ENCODE peak calls at places on chromosomes 2 and 18, in ten cellular contexts. One of them, this sample, is unnamed.

GRCh38 chr2:3644891-3645605 is 13.0 kb upstream of the ALLC start:
- DNase-seq in left ventricle myocardium inferior: no peak
- DNase-seq in left lung: peak; percentile 32
- DNase-seq in Caco-2: no peak
- DNase-seq in heart right ventricle: no peak
- DNase-seq in upper lobe of right lung: peak; percentile 29
- DNase-seq in spleen: peak; percentile 56
- DNase-seq in sigmoid colon: peak; percentile 34
- DNase-seq in stomach: no peak
- DNase-seq in tibial artery: no peak
- DNase-seq in this sample: peak; percentile 29

GRCh38 chr2:136327162-136327852 is 209.4 kb upstream of the CXCR4 start:
- DNase-seq in Caco-2: no peak
- DNase-seq in left ventricle myocardium inferior: no peak
- DNase-seq in left lung: no peak
- DNase-seq in heart right ventricle: no peak
- DNase-seq in sigmoid colon: no peak
- DNase-seq in spleen: no peak
- DNase-seq in stomach: peak; percentile 27
- DNase-seq in upper lobe of right lung: no peak
- DNase-seq in tibial artery: no peak
- DNase-seq in this sample: no peak

GRCh38 chr2:46866770-46867246 is 48.8 kb downstream of the MCFD2 start:
- DNase-seq in stomach: peak; percentile 85
- DNase-seq in sigmoid colon: peak; percentile 86
- DNase-seq in spleen: no peak
- DNase-seq in left lung: peak; percentile 72
- DNase-seq in left ventricle myocardium inferior: peak; percentile 58
- DNase-seq in upper lobe of right lung: no peak
- DNase-seq in heart right ventricle: peak; percentile 42
- DNase-seq in tibial artery: peak; percentile 78
- DNase-seq in Caco-2: no peak
- DNase-seq in this sample: no peak

GRCh38 chr2:238059505-238059904 is 1.3 kb upstream of the SCLY start:
- DNase-seq in sigmoid colon: no peak
- DNase-seq in spleen: no peak
- DNase-seq in left lung: no peak
- DNase-seq in left ventricle myocardium inferior: no peak
- DNase-seq in heart right ventricle: no peak
- DNase-seq in tibial artery: no peak
- DNase-seq in stomach: no peak
- DNase-seq in Caco-2: no peak
- DNase-seq in upper lobe of right lung: no peak
- DNase-seq in this sample: no peak

GRCh38 chr18:9826666-9827065 is 59.1 kb upstream of the TXNDC2 start:
- DNase-seq in left ventricle myocardium inferior: no peak
- DNase-seq in stomach: no peak
- DNase-seq in sigmoid colon: no peak
- DNase-seq in upper lobe of right lung: no peak
- DNase-seq in Caco-2: no peak
- DNase-seq in heart right ventricle: no peak
- DNase-seq in tibial artery: no peak
- DNase-seq in spleen: no peak
- DNase-seq in left lung: no peak
- DNase-seq in this sample: no peak

GRCh38 chr2:41204315-41204714 is 752.4 kb upstream of the SLC8A1 start:
- DNase-seq in heart right ventricle: no peak
- DNase-seq in upper lobe of right lung: no peak
- DNase-seq in tibial artery: no peak
- DNase-seq in left lung: no peak
- DNase-seq in spleen: no peak
- DNase-seq in Caco-2: no peak
- DNase-seq in sigmoid colon: no peak
- DNase-seq in left ventricle myocardium inferior: no peak
- DNase-seq in stomach: no peak
- DNase-seq in this sample: no peak

GRCh38 chr2:138780451-138780880 is 276 bp upstream of the NXPH2 start:
- DNase-seq in stomach: no peak
- DNase-seq in left lung: peak; percentile 73
- DNase-seq in heart right ventricle: no peak
- DNase-seq in sigmoid colon: no peak
- DNase-seq in left ventricle myocardium inferior: no peak
- DNase-seq in tibial artery: no peak
- DNase-seq in upper lobe of right lung: no peak
- DNase-seq in Caco-2: no peak
- DNase-seq in spleen: no peak
- DNase-seq in this sample: no peak

GRCh38 chr2:112646102-112646719 is 472 bp downstream of the SLC20A1 start:
- DNase-seq in spleen: no peak
- DNase-seq in stomach: no peak
- DNase-seq in tibial artery: no peak
- DNase-seq in upper lobe of right lung: no peak
- DNase-seq in heart right ventricle: no peak
- DNase-seq in left lung: no peak
- DNase-seq in left ventricle myocardium inferior: no peak
- DNase-seq in sigmoid colon: peak; percentile 72
- DNase-seq in Caco-2: no peak
- DNase-seq in this sample: no peak

GRCh38 chr2:42788882-42789281 is 3.5 kb downstream of the HAAO start:
- DNase-seq in left lung: no peak
- DNase-seq in upper lobe of right lung: no peak
- DNase-seq in spleen: no peak
- DNase-seq in tibial artery: no peak
- DNase-seq in heart right ventricle: no peak
- DNase-seq in Caco-2: no peak
- DNase-seq in sigmoid colon: no peak
- DNase-seq in stomach: no peak
- DNase-seq in left ventricle myocardium inferior: no peak
- DNase-seq in this sample: no peak

GRCh38 chr2:120612931-120613330 is 122.7 kb upstream of the GLI2 start:
- DNase-seq in left lung: peak; percentile 35
- DNase-seq in heart right ventricle: no peak
- DNase-seq in tibial artery: no peak
- DNase-seq in stomach: no peak
- DNase-seq in upper lobe of right lung: no peak
- DNase-seq in Caco-2: no peak
- DNase-seq in left ventricle myocardium inferior: no peak
- DNase-seq in spleen: no peak
- DNase-seq in sigmoid colon: no peak
- DNase-seq in this sample: no peak

GRCh38 chr2:172599917-172600316 is 44.0 kb downstream of the PDK1 start:
- DNase-seq in heart right ventricle: no peak
- DNase-seq in stomach: no peak
- DNase-seq in tibial artery: no peak
- DNase-seq in left lung: no peak
- DNase-seq in upper lobe of right lung: no peak
- DNase-seq in spleen: no peak
- DNase-seq in left ventricle myocardium inferior: no peak
- DNase-seq in Caco-2: no peak
- DNase-seq in sigmoid colon: no peak
- DNase-seq in this sample: no peak

GRCh38 chr2:159153463-159153862 is 133.0 kb downstream of the WDSUB1 start:
- DNase-seq in stomach: peak; percentile 49
- DNase-seq in tibial artery: no peak
- DNase-seq in left lung: no peak
- DNase-seq in Caco-2: no peak
- DNase-seq in left ventricle myocardium inferior: no peak
- DNase-seq in sigmoid colon: no peak
- DNase-seq in heart right ventricle: no peak
- DNase-seq in spleen: no peak
- DNase-seq in upper lobe of right lung: no peak
- DNase-seq in this sample: no peak

GRCh38 chr2:12080360-12080759 is 333.9 kb downstream of the LPIN1 start:
- DNase-seq in left ventricle myocardium inferior: no peak
- DNase-seq in tibial artery: no peak
- DNase-seq in heart right ventricle: no peak
- DNase-seq in Caco-2: no peak
- DNase-seq in spleen: no peak
- DNase-seq in upper lobe of right lung: no peak
- DNase-seq in stomach: no peak
- DNase-seq in left lung: no peak
- DNase-seq in sigmoid colon: no peak
- DNase-seq in this sample: no peak

GRCh38 chr2:135212757-135213156 is 160.7 kb downstream of the RAB3GAP1 start:
- DNase-seq in heart right ventricle: no peak
- DNase-seq in stomach: no peak
- DNase-seq in spleen: no peak
- DNase-seq in Caco-2: no peak
- DNase-seq in sigmoid colon: no peak
- DNase-seq in left lung: no peak
- DNase-seq in tibial artery: no peak
- DNase-seq in upper lobe of right lung: no peak
- DNase-seq in left ventricle myocardium inferior: no peak
- DNase-seq in this sample: no peak

GRCh38 chr2:234977228-234977679 is 25.4 kb downstream of the SH3BP4 start:
- DNase-seq in tibial artery: no peak
- DNase-seq in spleen: no peak
- DNase-seq in left ventricle myocardium inferior: no peak
- DNase-seq in sigmoid colon: no peak
- DNase-seq in heart right ventricle: no peak
- DNase-seq in stomach: no peak
- DNase-seq in Caco-2: no peak
- DNase-seq in left lung: no peak
- DNase-seq in upper lobe of right lung: no peak
- DNase-seq in this sample: no peak

GRCh38 chr2:220159738-220160137 is 532.3 kb downstream of the SLC4A3 start:
- DNase-seq in Caco-2: no peak
- DNase-seq in heart right ventricle: no peak
- DNase-seq in sigmoid colon: no peak
- DNase-seq in left lung: no peak
- DNase-seq in upper lobe of right lung: no peak
- DNase-seq in left ventricle myocardium inferior: no peak
- DNase-seq in stomach: no peak
- DNase-seq in tibial artery: no peak
- DNase-seq in spleen: no peak
- DNase-seq in this sample: no peak

GRCh38 chr2:221347471-221347870 is 224.6 kb downstream of the EPHA4 start:
- DNase-seq in Caco-2: no peak
- DNase-seq in sigmoid colon: no peak
- DNase-seq in tibial artery: no peak
- DNase-seq in spleen: no peak
- DNase-seq in stomach: no peak
- DNase-seq in heart right ventricle: no peak
- DNase-seq in left lung: no peak
- DNase-seq in left ventricle myocardium inferior: no peak
- DNase-seq in upper lobe of right lung: no peak
- DNase-seq in this sample: no peak

GRCh38 chr2:232336956-232337700 is 41.4 kb upstream of the ALPP start:
- DNase-seq in spleen: peak; percentile 64
- DNase-seq in tibial artery: peak; percentile 10
- DNase-seq in upper lobe of right lung: peak; percentile 57
- DNase-seq in Caco-2: no peak
- DNase-seq in sigmoid colon: peak; percentile 37
- DNase-seq in heart right ventricle: no peak
- DNase-seq in left ventricle myocardium inferior: peak; percentile 3
- DNase-seq in stomach: peak; percentile 22
- DNase-seq in left lung: no peak
- DNase-seq in this sample: peak; percentile 23

GRCh38 chr2:232338759-232339106 is 39.8 kb upstream of the ALPP start:
- DNase-seq in left lung: no peak
- DNase-seq in sigmoid colon: peak; percentile 53
- DNase-seq in left ventricle myocardium inferior: no peak
- DNase-seq in tibial artery: no peak
- DNase-seq in upper lobe of right lung: peak; percentile 53
- DNase-seq in heart right ventricle: no peak
- DNase-seq in stomach: no peak
- DNase-seq in Caco-2: no peak
- DNase-seq in spleen: peak; percentile 72
- DNase-seq in this sample: peak; percentile 26

GRCh38 chr2:232335859-232336215 is 42.7 kb upstream of the ALPP start:
- DNase-seq in upper lobe of right lung: peak; percentile 47
- DNase-seq in Caco-2: no peak
- DNase-seq in tibial artery: no peak
- DNase-seq in sigmoid colon: peak; percentile 38
- DNase-seq in heart right ventricle: no peak
- DNase-seq in stomach: peak; percentile 14
- DNase-seq in spleen: no peak
- DNase-seq in left ventricle myocardium inferior: no peak
- DNase-seq in left lung: no peak
- DNase-seq in this sample: no peak

GRCh38 chr2:232333361-232334135 is 45.0 kb upstream of the ALPP start:
- DNase-seq in tibial artery: peak; percentile 16
- DNase-seq in left ventricle myocardium inferior: no peak
- DNase-seq in upper lobe of right lung: peak; percentile 59
- DNase-seq in stomach: no peak
- DNase-seq in heart right ventricle: no peak
- DNase-seq in sigmoid colon: peak; percentile 58
- DNase-seq in left lung: peak; percentile 78
- DNase-seq in spleen: peak; percentile 74
- DNase-seq in Caco-2: peak; percentile 29
- DNase-seq in this sample: peak; percentile 68

GRCh38 chr2:232336241-232336736 is 42.3 kb upstream of the ALPP start:
- DNase-seq in Caco-2: no peak
- DNase-seq in sigmoid colon: peak; percentile 50
- DNase-seq in upper lobe of right lung: peak; percentile 51
- DNase-seq in stomach: peak; percentile 21
- DNase-seq in left ventricle myocardium inferior: no peak
- DNase-seq in tibial artery: peak; percentile 15
- DNase-seq in heart right ventricle: no peak
- DNase-seq in left lung: no peak
- DNase-seq in spleen: peak; percentile 68
- DNase-seq in this sample: peak; percentile 32
- H3K4me1 ChIP-seq in Caco-2: no peaks in the 10 kb centered on the region
- H3K4me1 ChIP-seq in sigmoid colon: no peaks in the 10 kb centered on the region
- H3K4me1 ChIP-seq in upper lobe of right lung: no peaks in the 10 kb centered on the region
- H3K4me1 ChIP-seq in stomach: no peaks in the 10 kb centered on the region
- H3K4me1 ChIP-seq in left ventricle myocardium inferior: peaks cover under 1% of the 10 kb centered on the region
- H3K4me1 ChIP-seq in tibial artery: no peaks in the 10 kb centered on the region
- H3K4me1 ChIP-seq in heart right ventricle: no peaks in the 10 kb centered on the region
- H3K4me1 ChIP-seq in left lung: no peaks in the 10 kb centered on the region
- H3K4me1 ChIP-seq in spleen: no peaks in the 10 kb centered on the region
- H3K4me1 ChIP-seq in this sample: no peaks in the 10 kb centered on the region

GRCh38 chr2:152558174-152559091 is 158.8 kb downstream of the PRPF40A start:
- DNase-seq in left lung: no peak
- DNase-seq in spleen: no peak
- DNase-seq in left ventricle myocardium inferior: no peak
- DNase-seq in heart right ventricle: no peak
- DNase-seq in Caco-2: no peak
- DNase-seq in stomach: no peak
- DNase-seq in sigmoid colon: no peak
- DNase-seq in upper lobe of right lung: no peak
- DNase-seq in tibial artery: no peak
- DNase-seq in this sample: no peak
- H3K4me1 ChIP-seq in left lung: no peaks in the 10 kb centered on the region
- H3K4me1 ChIP-seq in spleen: no peaks in the 10 kb centered on the region
- H3K4me1 ChIP-seq in left ventricle myocardium inferior: peaks cover 2% of the 10 kb centered on the region
- H3K4me1 ChIP-seq in heart right ventricle: no peaks in the 10 kb centered on the region
- H3K4me1 ChIP-seq in Caco-2: no peaks in the 10 kb centered on the region
- H3K4me1 ChIP-seq in stomach: no peaks in the 10 kb centered on the region
- H3K4me1 ChIP-seq in sigmoid colon: no peaks in the 10 kb centered on the region
- H3K4me1 ChIP-seq in upper lobe of right lung: no peaks in the 10 kb centered on the region
- H3K4me1 ChIP-seq in tibial artery: no peaks in the 10 kb centered on the region
- H3K4me1 ChIP-seq in this sample: peaks cover 9% of the 10 kb centered on the region

GRCh38 chr2:201258666-201258999 is 1.7 kb upstream of the CASP8 start:
- DNase-seq in upper lobe of right lung: no peak
- DNase-seq in heart right ventricle: no peak
- DNase-seq in sigmoid colon: no peak
- DNase-seq in left lung: no peak
- DNase-seq in tibial artery: no peak
- DNase-seq in spleen: no peak
- DNase-seq in Caco-2: no peak
- DNase-seq in stomach: no peak
- DNase-seq in left ventricle myocardium inferior: no peak
- DNase-seq in this sample: no peak
- H3K4me1 ChIP-seq in upper lobe of right lung: peaks cover 54% of the 10 kb centered on the region
- H3K4me1 ChIP-seq in heart right ventricle: peaks cover 28% of the 10 kb centered on the region
- H3K4me1 ChIP-seq in sigmoid colon: peaks cover 18% of the 10 kb centered on the region
- H3K4me1 ChIP-seq in left lung: peaks cover 69% of the 10 kb centered on the region
- H3K4me1 ChIP-seq in tibial artery: peaks cover 6% of the 10 kb centered on the region
- H3K4me1 ChIP-seq in spleen: peaks cover 82% of the 10 kb centered on the region
- H3K4me1 ChIP-seq in Caco-2: peaks cover 8% of the 10 kb centered on the region
- H3K4me1 ChIP-seq in stomach: peaks cover 39% of the 10 kb centered on the region
- H3K4me1 ChIP-seq in left ventricle myocardium inferior: peaks cover 28% of the 10 kb centered on the region
- H3K4me1 ChIP-seq in this sample: peaks cover 31% of the 10 kb centered on the region

GRCh38 chr2:231183851-231184250 is 14.6 kb upstream of the ARMC9 start:
- DNase-seq in sigmoid colon: peak; percentile 33
- DNase-seq in left ventricle myocardium inferior: no peak
- DNase-seq in heart right ventricle: no peak
- DNase-seq in stomach: peak; percentile 11
- DNase-seq in Caco-2: no peak
- DNase-seq in left lung: no peak
- DNase-seq in upper lobe of right lung: no peak
- DNase-seq in tibial artery: no peak
- DNase-seq in spleen: no peak
- DNase-seq in this sample: no peak
- H3K4me1 ChIP-seq in sigmoid colon: peaks cover 15% of the 10 kb centered on the region
- H3K4me1 ChIP-seq in left ventricle myocardium inferior: peaks cover 48% of the 10 kb centered on the region
- H3K4me1 ChIP-seq in heart right ventricle: peaks cover 62% of the 10 kb centered on the region
- H3K4me1 ChIP-seq in stomach: peaks cover 7% of the 10 kb centered on the region
- H3K4me1 ChIP-seq in Caco-2: no peaks in the 10 kb centered on the region
- H3K4me1 ChIP-seq in left lung: peaks cover 46% of the 10 kb centered on the region
- H3K4me1 ChIP-seq in upper lobe of right lung: peaks cover 24% of the 10 kb centered on the region
- H3K4me1 ChIP-seq in tibial artery: peaks cover 57% of the 10 kb centered on the region
- H3K4me1 ChIP-seq in spleen: peaks cover 36% of the 10 kb centered on the region
- H3K4me1 ChIP-seq in this sample: no peaks in the 10 kb centered on the region

This sample was measured in RWPE2.